ENCODE peak calls at places on chromosomes 7 and 10, in ten cellular contexts. T is CD8-positive, alpha-beta T cell; C is brain microvascular endothelial cell; B is transverse colon; K is tibial artery; U is fibroblast of lung; A is heart left ventricle; H is HCT116; Y is A549; W is esophagus squamous epithelium. P is an unnamed sample.

GRCh38 chr7:135509589-135509838 is 388 bp downstream of the CNOT4 start:
- DNase-seq in U (peak; percentile 60), Y (no peak), W (no peak), A (no peak), K (no peak), T (no peak), C (no peak), H (no peak), B (no peak), P (no peak)

GRCh38 chr10:80493482-80494021 is 39.4 kb downstream of the TSPAN14 start:
- DNase-seq in K (peak; percentile 29), U (peak; percentile 66), W (no peak), C (peak; percentile 86), H (no peak), B (no peak), T (no peak), Y (no peak), A (no peak), P (no peak)

GRCh38 chr7:155377837-155378579 is 79.9 kb upstream of the EN2 start:
- DNase-seq in B (peak; percentile 22), Y (no peak), C (no peak), A (no peak), K (no peak), U (peak; percentile 38), W (no peak), H (no peak), T (no peak), P (peak; percentile 34)

GRCh38 chr10:90592903-90593302 is 264.9 kb downstream of the HTR7 start:
- DNase-seq in K (peak; percentile 68), B (no peak), H (peak; percentile 68), C (peak; percentile 48), W (no peak), T (no peak), A (peak; percentile 27), U (peak; percentile 75), Y (peak; percentile 12), P (peak; percentile 74)

GRCh38 chr10:45197816-45198595 is 117.4 kb downstream of the OR13A1 start:
- DNase-seq in A (no peak), H (no peak), Y (no peak), W (no peak), B (no peak), U (no peak), K (no peak), C (no peak), T (no peak), P (no peak)

GRCh38 chr7:104931181-104931781 is 82.7 kb upstream of the KMT2E start:
- DNase-seq in H (no peak), K (no peak), W (no peak), C (no peak), T (no peak), B (peak; percentile 56), Y (no peak), U (no peak), A (no peak), P (no peak)

GRCh38 chr7:130154501-130155317 is 50.5 kb downstream of the TMEM209 start:
- DNase-seq in Y (no peak), A (no peak), H (no peak), B (no peak), K (no peak), T (no peak), C (no peak), W (no peak), U (no peak), P (no peak)

GRCh38 chr7:5634107-5634950 is 147.1 kb downstream of the RNF216 start:
- DNase-seq in C (peak; percentile 43), H (no peak), K (peak; percentile 89), T (no peak), U (peak; percentile 85), Y (no peak), A (peak; percentile 77), B (peak; percentile 65), W (no peak), P (peak; percentile 77)

GRCh38 chr10:94046152-94046551 is 52.4 kb downstream of the PLCE1 start:
- DNase-seq in K (no peak), U (no peak), B (no peak), A (no peak), T (no peak), Y (no peak), W (no peak), H (no peak), C (no peak), P (no peak)

GRCh38 chr10:132189016-132189415 is 2.3 kb downstream of the DPYSL4 start:
- DNase-seq in K (no peak), U (no peak), B (no peak), W (no peak), Y (no peak), C (no peak), H (no peak), T (no peak), A (no peak), P (no peak)

GRCh38 chr10:120996456-120997053 is 145.4 kb downstream of the WDR11 start:
- DNase-seq in C (no peak), W (no peak), K (no peak), H (no peak), T (no peak), A (no peak), B (peak; percentile 28), U (no peak), Y (no peak), P (no peak)

GRCh38 chr10:29131952-29132820 is 156.7 kb upstream of the LYZL1 start:
- DNase-seq in K (no peak), U (peak; percentile 51), W (no peak), Y (no peak), B (no peak), A (peak; percentile 40), C (peak; percentile 68), T (no peak), H (no peak), P (peak; percentile 33)

GRCh38 chr7:46508541-46508940 is 587.5 kb upstream of the IGFBP3 start:
- DNase-seq in T (no peak), K (no peak), H (no peak), Y (no peak), C (no peak), W (no peak), U (no peak), B (no peak), A (no peak), P (no peak)

GRCh38 chr7:46515844-46516590 is 594.9 kb upstream of the IGFBP3 start:
- DNase-seq in T (no peak), Y (no peak), K (no peak), H (no peak), C (no peak), B (no peak), U (peak; percentile 40), W (no peak), A (no peak), P (no peak)

GRCh38 chr7:46507601-46508000 is 586.5 kb upstream of the IGFBP3 start:
- DNase-seq in W (no peak), A (no peak), U (no peak), C (no peak), B (no peak), K (no peak), H (no peak), T (no peak), Y (no peak), P (no peak)

GRCh38 chr7:46511442-46512215 is 590.6 kb upstream of the IGFBP3 start:
- DNase-seq in Y (no peak), W (no peak), H (no peak), U (no peak), A (no peak), K (no peak), T (no peak), B (no peak), C (no peak), P (no peak)

DNA sequence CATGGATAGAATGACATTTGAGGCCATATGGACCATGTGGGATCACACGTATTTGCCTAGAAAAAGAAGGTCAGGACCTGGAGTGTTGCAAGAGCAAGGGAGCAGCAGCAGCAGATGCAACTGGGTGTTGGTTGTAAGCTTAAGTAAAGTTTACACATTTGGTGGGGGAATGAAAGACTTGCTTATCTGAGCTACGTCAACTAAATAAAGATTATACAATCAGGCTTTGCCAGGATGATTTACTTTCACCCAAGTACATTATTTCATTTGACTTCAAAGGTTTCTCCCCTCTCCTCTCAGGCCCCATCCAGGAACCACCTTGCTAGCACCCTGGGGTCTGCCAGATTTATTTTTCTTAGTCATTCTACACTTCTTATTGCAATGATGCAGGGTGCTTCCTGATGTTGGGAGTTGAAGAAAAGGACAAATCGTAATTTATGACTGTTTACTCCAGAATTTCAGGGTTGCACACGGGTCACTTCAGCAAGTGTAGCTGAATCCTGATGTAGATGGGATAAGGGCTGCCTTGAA is 591.9 kb upstream of the IGFBP3 start:
- DNase-seq in K (no peak), W (no peak), C (no peak), A (no peak), Y (peak; percentile 5), B (no peak), T (no peak), H (no peak), U (no peak), P (no peak)
- H3K27ac ChIP-seq in K (no peak overlapping the region), W (no peak overlapping the region), C (no peak overlapping the region), A (no peak overlapping the region), Y (peak overlapping the region; percentile 75), B (no peak overlapping the region), T (no peak overlapping the region), H (no peak overlapping the region), U (no peak overlapping the region), P (no peak overlapping the region)

GRCh38 chr7:44213872-44214595 is 13.3 kb downstream of the YKT6 start:
- DNase-seq in T (no peak), Y (peak; percentile 67), H (peak; percentile 36), W (no peak), B (no peak), K (peak; percentile 54), C (peak; percentile 27), U (peak; percentile 40), A (no peak), P (no peak)
- TF ChIP-seq CTCF in T (no peak), Y (peak; percentile 46), H (peak; percentile 63), W (no peak), B (no peak), K (no peak), C (peak; percentile 68), U (peak; percentile 53), A (peak; percentile 11), P (no peak)

GRCh38 chr7:96833701-96834453 is 124.2 kb upstream of the SEM1 start:
- DNase-seq in B (no peak), H (no peak), W (no peak), C (peak; percentile 7), K (no peak), Y (no peak), T (no peak), A (no peak), U (no peak), P (no peak)
- H3K4me3 ChIP-seq in B (no peak overlapping the region), H (no peak overlapping the region), W (no peak overlapping the region), C (no peak overlapping the region), K (no peak overlapping the region), Y (no peak overlapping the region), T (no peak overlapping the region), A (no peak overlapping the region), U (no peak overlapping the region), P (no peak overlapping the region)

GRCh38 chr10:61662794-61663259 is at the start of gene CABCOCO1:
- DNase-seq in H (peak; percentile 47), K (peak; percentile 79), A (peak; percentile 72), B (peak; percentile 69), W (no peak), U (peak; percentile 71), C (peak; percentile 33), T (no peak), Y (peak; percentile 72), P (peak; percentile 83)
- H3K27ac ChIP-seq in H (peak within 1 kb of the TSS; percentile 16), K (peak within 1 kb of the TSS; percentile 63), A (peak within 1 kb of the TSS; percentile 64), B (peak within 1 kb of the TSS; percentile 65), W (peak within 1 kb of the TSS; percentile 25), U (peak within 1 kb of the TSS; percentile 13), C (peak within 1 kb of the TSS; percentile 1), T (no peak within 1 kb of the TSS), Y (peak within 1 kb of the TSS; percentile 89), P (peak within 1 kb of the TSS; percentile 50)